ENCODE peak calls at places on chromosomes 5 and 9, in five cellular contexts. Z, I, S, K and P are unnamed samples.

GRCh38 chr9:21070171-21070571 is 7.6 kb downstream of the IFNB1 start:
- DNase-seq in Z (no peak), K (peak; percentile 98), S (peak; percentile 48), I (peak; percentile 43), P (no peak)

GRCh38 chr9:114757395-114757794 is 48.4 kb downstream of the TNFSF15 start:
- DNase-seq in Z (no peak), I (no peak), S (no peak), K (no peak), P (no peak)

GRCh38 chr9:106885451-106885850 is 22.5 kb downstream of the ZNF462 start:
- DNase-seq in I (peak; percentile 48), K (peak; percentile 95), Z (no peak), S (peak; percentile 29), P (no peak)

GRCh38 chr9:125998837-125999503 is 251.8 kb downstream of the PBX3 start:
- DNase-seq in I (no peak), Z (peak; percentile 32), S (no peak), K (no peak), P (no peak)

GRCh38 chr9:133691659-133692363 is 46.3 kb downstream of the SARDH start:
- DNase-seq in K (peak; percentile 43), S (no peak), Z (no peak), I (no peak), P (no peak)

GRCh38 chr9:113042884-113043657 is 13.5 kb downstream of the ZFP37 start:
- DNase-seq in S (no peak), I (no peak), Z (no peak), K (no peak), P (no peak)

GRCh38 chr9:107178302-107178701 is 104.8 kb upstream of the RAD23B start:
- DNase-seq in K (peak; percentile 39), S (no peak), Z (no peak), I (no peak), P (no peak)

GRCh38 chr5:72325566-72326297 is 5.6 kb downstream of the PTCD2 start:
- DNase-seq in Z (no peak), S (no peak), K (peak; percentile 85), I (no peak), P (no peak)

GRCh38 chr5:32099486-32100035 is 74.6 kb downstream of the GOLPH3 start:
- DNase-seq in I (no peak), S (no peak), Z (no peak), K (no peak), P (no peak)

GRCh38 chr9:129624947-129625346 is 1.0 kb upstream of the NTMT1 start:
- DNase-seq in S (no peak), Z (no peak), I (no peak), K (peak; percentile 32), P (no peak)

GRCh38 chr9:37512439-37512838 is 26.7 kb downstream of the POLR1E start:
- DNase-seq in S (no peak), K (no peak), Z (no peak), I (no peak), P (no peak)

GRCh38 chr5:14397717-14398116 is 183.9 kb upstream of the OTULINL start:
- DNase-seq in K (peak; percentile 82), I (no peak), S (no peak), Z (no peak), P (no peak)

GRCh38 chr5:179261301-179262125 is 83.7 kb downstream of the ADAMTS2 start:
- DNase-seq in S (no peak), Z (no peak), I (peak; percentile 80), K (peak; percentile 57), P (peak; percentile 41)

GRCh38 chr5:98468188-98468869 is 305.1 kb upstream of the RGMB start:
- DNase-seq in I (no peak), K (peak; percentile 95), S (no peak), Z (no peak), P (no peak)

GRCh38 chr9:121267689-121268597 is at the start of gene GSN:
- DNase-seq in Z (peak; percentile 87), K (peak; percentile 50), S (peak; percentile 69), I (peak; percentile 78), P (peak; percentile 96)

GRCh38 chr5:111469905-111470304 is 42.4 kb downstream of the STARD4 start:
- DNase-seq in I (no peak), S (no peak), Z (no peak), K (no peak), P (no peak)

GRCh38 chr9:135850737-135851136 is 56.6 kb downstream of the CAMSAP1 start:
- DNase-seq in K (peak; percentile 48), Z (no peak), I (no peak), S (no peak), P (no peak)

GRCh38 chr5:172904643-172905345 is 54.4 kb upstream of the RPL26L1 start:
- DNase-seq in S (no peak), Z (peak; percentile 89), K (peak; percentile 84), I (no peak), P (no peak)

GRCh38 chr5:75367401-75367800 is 30.4 kb downstream of the HMGCR start:
- DNase-seq in S (no peak), K (peak; percentile 67), Z (no peak), I (no peak), P (no peak)

GRCh38 chr5:151040211-151040747 is 19.9 kb downstream of the GPX3 start:
- DNase-seq in K (peak; percentile 33), S (peak; percentile 53), Z (peak; percentile 28), I (no peak), P (no peak)

GRCh38 chr9:98503867-98504800 is 204.6 kb downstream of the GABBR2 start:
- DNase-seq in S (no peak), Z (no peak), K (no peak), I (no peak), P (no peak)

GRCh38 chr9:37350486-37351190 is 71.9 kb upstream of the GRHPR start:
- DNase-seq in Z (no peak), K (peak; percentile 78), I (no peak), S (no peak), P (no peak)

GRCh38 chr9:6090272-6090671 is 74.8 kb upstream of the RANBP6 start:
- DNase-seq in I (peak; percentile 46), S (no peak), K (no peak), Z (no peak), P (no peak)

GRCh38 chr9:99057665-99058625 is 47.0 kb upstream of the TGFBR1 start:
- DNase-seq in S (no peak), I (no peak), Z (no peak), K (peak; percentile 81), P (no peak)

GRCh38 chr5:1555011-1555807 is 31.4 kb upstream of the LPCAT1 start:
- DNase-seq in Z (peak; percentile 89), S (peak; percentile 81), K (peak; percentile 19), I (no peak), P (no peak)

GRCh38 chr9:12861035-12861434 is 86.2 kb downstream of the LURAP1L start:
- DNase-seq in I (no peak), K (no peak), Z (no peak), S (no peak), P (no peak)

GRCh38 chr5:11785771-11786342 is 118.4 kb downstream of the CTNND2 start:
- DNase-seq in Z (no peak), S (no peak), K (no peak), I (no peak), P (no peak)

GRCh38 chr9:134592819-134593200 is 48.8 kb upstream of the COL5A1 start:
- DNase-seq in K (no peak), S (no peak), Z (no peak), I (no peak), P (no peak)

GRCh38 chr9:121658166-121658565 is 6.7 kb downstream of the DAB2IP start:
- DNase-seq in I (no peak), K (no peak), Z (no peak), S (no peak), P (peak; percentile 65)

GRCh38 chr5:68739752-68740151 is 354.1 kb upstream of the SLC30A5 start:
- DNase-seq in Z (no peak), S (no peak), I (no peak), K (no peak), P (no peak)

GRCh38 chr9:18189876-18190670 is 283.9 kb upstream of the ADAMTSL1 start:
- DNase-seq in I (no peak), K (peak; percentile 38), Z (no peak), S (no peak), P (no peak)

GRCh38 chr5:120464627-120465280 is 654 bp downstream of the PRR16 start:
- DNase-seq in Z (no peak), S (no peak), K (peak; percentile 64), I (peak; percentile 31), P (peak; percentile 4)

GRCh38 chr5:163306421-163306820 is 131.0 kb upstream of the CCNG1 start:
- DNase-seq in Z (no peak), I (peak; percentile 1), K (no peak), S (no peak), P (no peak)

GRCh38 chr5:143653766-143654282 is 158.1 kb upstream of the HMHB1 start:
- DNase-seq in Z (no peak), S (no peak), K (no peak), I (no peak), P (no peak)

GRCh38 chr5:29015523-29015922 is 1977.1 kb upstream of the CDH9 start:
- DNase-seq in I (no peak), S (no peak), K (no peak), Z (no peak), P (no peak)

GRCh38 chr5:169302046-169302445 is 1.1 kb upstream of the SLIT3 start:
- DNase-seq in Z (no peak), K (no peak), S (no peak), I (no peak), P (no peak)

GRCh38 chr5:14696851-14697250 is 32.3 kb downstream of the OTULIN start:
- DNase-seq in I (no peak), K (no peak), Z (no peak), S (no peak), P (no peak)

DNA sequence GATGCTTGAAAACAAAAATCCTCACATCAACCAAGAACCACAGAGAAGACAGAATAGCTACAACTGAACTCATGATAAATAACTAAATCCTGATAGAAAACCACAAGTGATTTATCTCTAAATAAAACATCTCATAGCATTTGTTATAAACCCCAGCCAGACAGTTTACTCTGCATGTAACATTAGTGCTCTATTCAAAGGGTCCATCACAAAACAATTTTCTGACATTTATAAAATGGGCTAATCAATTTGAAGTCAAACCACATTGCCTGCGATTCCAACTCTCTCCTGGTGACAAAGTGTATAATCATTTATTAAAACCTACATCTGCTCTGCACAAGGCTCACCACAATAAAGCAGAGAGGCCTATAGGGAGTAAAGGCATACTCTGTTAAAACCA is 49.8 kb downstream of the UIMC1 start:
- DNase-seq in S (no peak), K (no peak), I (no peak), Z (no peak), P (no peak)
- H3K27ac ChIP-seq in S (no peak overlapping the region), K (no peak overlapping the region), I (no peak overlapping the region), Z (no peak overlapping the region), P (no peak overlapping the region)

GRCh38 chr5:66982514-66982913 is 214.1 kb downstream of the CD180 start:
- DNase-seq in Z (no peak), S (no peak), K (no peak), I (no peak), P (no peak)
- H3K27ac ChIP-seq in Z (no peak overlapping the region), S (no peak overlapping the region), K (no peak overlapping the region), I (no peak overlapping the region), P (no peak overlapping the region)

GRCh38 chr9:101437806-101438232 is 2.2 kb upstream of the ALDOB start:
- DNase-seq in S (no peak), I (no peak), K (no peak), Z (no peak), P (no peak)
- H3K27ac ChIP-seq in S (no peak overlapping the region), I (no peak overlapping the region), K (no peak overlapping the region), Z (no peak overlapping the region), P (no peak overlapping the region)

DNA sequence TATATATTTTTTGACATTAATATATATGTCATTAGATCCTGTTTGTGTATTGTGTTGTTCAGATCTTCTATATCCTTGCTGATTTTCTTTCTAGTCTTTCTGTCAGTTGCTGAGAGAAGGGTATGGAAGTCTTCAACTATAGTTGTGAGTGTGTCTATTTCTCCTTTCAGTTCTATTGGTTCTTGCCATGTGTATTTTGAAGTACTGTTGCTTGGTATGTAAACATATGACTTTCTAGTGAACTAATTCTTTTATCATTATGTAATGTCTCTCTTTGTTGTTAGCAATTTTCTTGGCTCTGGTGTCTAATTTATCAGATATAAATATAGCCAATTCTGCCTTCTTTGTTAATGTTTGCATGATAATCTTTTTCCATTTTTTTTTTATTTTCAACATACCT is 84.3 kb upstream of the CAST start:
- DNase-seq in K (peak; percentile 82), S (no peak), I (no peak), Z (no peak), P (no peak)
- H3K27ac ChIP-seq in K (no peak overlapping the region), S (no peak overlapping the region), I (no peak overlapping the region), Z (no peak overlapping the region), P (no peak overlapping the region)